ENCODE peak calls at places on chromosomes 16 and 17, in five cellular contexts. L, O, D, P and S are unnamed samples.

GRCh38 chr16:10514369-10515055 is 65.9 kb downstream of the EMP2 start:
- DNase-seq in L (peak), O (no peak), D (no peak), P (peak), S (peak)

GRCh38 chr17:50279181-50279526 is 4.9 kb downstream of the TMEM92 start:
- DNase-seq in L (no peak), O (no peak), D (no peak), P (peak), S (no peak)

GRCh38 chr16:8026450-8026849 is 563.9 kb downstream of the TMEM114 start:
- DNase-seq in L (no peak), O (no peak), D (no peak), P (no peak), S (no peak)

GRCh38 chr16:54059319-54059718 is 227.3 kb downstream of the IRX3 start:
- DNase-seq in L (no peak), O (no peak), D (no peak), P (no peak), S (no peak)

GRCh38 chr17:19579867-19580565 is 46.4 kb downstream of the SLC47A1 start:
- DNase-seq in L (no peak), O (no peak), D (no peak), P (no peak), S (no peak)

GRCh38 chr16:71626018-71626857 is at the start of gene MARVELD3:
- DNase-seq in L (no peak), O (no peak), D (no peak), P (no peak), S (no peak)

GRCh38 chr17:56756536-56756935 is 77.2 kb downstream of the C17orf67 start:
- DNase-seq in L (no peak), O (peak), D (no peak), P (peak), S (no peak)

GRCh38 chr16:83458612-83459011 is 349.2 kb upstream of the HSBP1 start:
- DNase-seq in L (no peak), O (peak), D (no peak), P (peak), S (no peak)

GRCh38 chr16:52389045-52389444 is 157.9 kb downstream of the TOX3 start:
- DNase-seq in L (no peak), O (no peak), D (no peak), P (no peak), S (no peak)

GRCh38 chr17:81712468-81713003 is 452 bp downstream of the SLC25A10 start:
- DNase-seq in L (no peak), O (no peak), D (no peak), P (peak), S (no peak)

GRCh38 chr16:59729613-59730012 is 995.5 kb upstream of the GOT2 start:
- DNase-seq in L (no peak), O (no peak), D (no peak), P (no peak), S (no peak)

GRCh38 chr16:88526906-88527185 is 43.4 kb upstream of the ZC3H18 start:
- DNase-seq in L (no peak), O (no peak), D (no peak), P (no peak), S (no peak)

GRCh38 chr16:11316331-11317015 is 28.8 kb upstream of the RMI2 start:
- DNase-seq in L (no peak), O (no peak), D (no peak), P (no peak), S (no peak)

GRCh38 chr17:18964550-18964949 is 12.6 kb downstream of the SLC5A10 start:
- DNase-seq in L (no peak), O (no peak), D (no peak), P (no peak), S (no peak)

GRCh38 chr17:35448214-35448898 is at the start of gene SLFN13:
- DNase-seq in L (peak), O (peak), D (peak), P (peak), S (peak)

GRCh38 chr17:50396261-50397110 is 837 bp downstream of the LRRC59 start:
- DNase-seq in L (peak), O (no peak), D (no peak), P (peak), S (peak)

GRCh38 chr16:30166202-30166902 is 17.1 kb upstream of the CORO1A start:
- DNase-seq in L (no peak), O (no peak), D (no peak), P (no peak), S (no peak)

GRCh38 chr17:63458478-63458877 is 12.4 kb upstream of the CYB561 start:
- DNase-seq in L (no peak), O (no peak), D (no peak), P (no peak), S (no peak)

GRCh38 chr17:53626286-53626685 is 196.4 kb upstream of the KIF2B start:
- DNase-seq in L (no peak), O (peak), D (no peak), P (peak), S (no peak)

GRCh38 chr17:38748329-38749221 is at the start of gene PCGF2:
- DNase-seq in L (no peak), O (peak), D (no peak), P (peak), S (no peak)

GRCh38 chr16:56343661-56344517 is 81.5 kb downstream of the AMFR start:
- DNase-seq in L (no peak), O (no peak), D (no peak), P (peak), S (no peak)

GRCh38 chr17:47727704-47728036 is 5.4 kb upstream of the TBX21 start:
- DNase-seq in L (no peak), O (no peak), D (no peak), P (no peak), S (no peak)

GRCh38 chr16:89453662-89454321 is 36.6 kb downstream of the ANKRD11 start:
- DNase-seq in L (no peak), O (no peak), D (no peak), P (peak), S (no peak)

GRCh38 chr17:73551756-73552155 is 92.5 kb downstream of the SDK2 start:
- DNase-seq in L (no peak), O (no peak), D (no peak), P (no peak), S (no peak)

GRCh38 chr16:67990018-67990386 is 9.3 kb downstream of the DPEP2 start:
- DNase-seq in L (no peak), O (no peak), D (no peak), P (no peak), S (no peak)

GRCh38 chr17:1071103-1071825 is 74.3 kb downstream of the TIMM22 start:
- DNase-seq in L (no peak), O (no peak), D (no peak), P (no peak), S (no peak)

GRCh38 chr17:6212766-6213165 is 142.6 kb downstream of the WSCD1 start:
- DNase-seq in L (no peak), O (no peak), D (no peak), P (no peak), S (no peak)

GRCh38 chr16:81748476-81749198 is 30.5 kb upstream of the PLCG2 start:
- DNase-seq in L (no peak), O (no peak), D (no peak), P (no peak), S (no peak)

GRCh38 chr17:2399572-2400473 is 1.0 kb downstream of the MNT start:
- DNase-seq in L (peak), O (peak), D (peak), P (peak), S (peak)

GRCh38 chr17:2939714-2940351 is 123.6 kb downstream of the OR1D5 start:
- DNase-seq in L (no peak), O (no peak), D (no peak), P (no peak), S (no peak)

GRCh38 chr16:51553314-51553713 is 402.2 kb upstream of the SALL1 start:
- DNase-seq in L (no peak), O (no peak), D (no peak), P (no peak), S (no peak)

GRCh38 chr16:79482011-79482410 is 118.5 kb downstream of the MAF start:
- DNase-seq in L (no peak), O (no peak), D (no peak), P (no peak), S (no peak)

GRCh38 chr17:55265434-55266021 is 768 bp downstream of the HLF start:
- DNase-seq in L (no peak), O (no peak), D (no peak), P (no peak), S (no peak)

GRCh38 chr16:75364286-75364791 is 69.0 kb downstream of the CFDP1 start:
- DNase-seq in L (no peak), O (no peak), D (no peak), P (no peak), S (no peak)

GRCh38 chr17:29005936-29006438 is at the start of gene SEZ6:
- DNase-seq in L (peak), O (no peak), D (peak), P (peak), S (peak)

GRCh38 chr16:22023505-22023904 is 15.6 kb downstream of the MOSMO start:
- DNase-seq in L (no peak), O (no peak), D (no peak), P (no peak), S (no peak)